ENCODE peak calls at places on chromosomes 3 and 15, in seven cellular contexts. One of them, this sample, is unnamed.

GRCh38 chr15:66621491-66622467 is 56.0 kb upstream of the LCTL start:
- DNase-seq in sigmoid colon: no peak
- DNase-seq in progenitor cell of endocrine pancreas: no peak
- DNase-seq in naive thymus-derived CD8-positive, alpha-beta T cell: no peak
- DNase-seq in EL: peak; percentile 43
- DNase-seq in T-cell: no peak
- DNase-seq in GM04504: no peak
- DNase-seq in this sample: no peak

GRCh38 chr3:115071611-115072010 is 75.5 kb downstream of the ZBTB20 start:
- DNase-seq in sigmoid colon: no peak
- DNase-seq in T-cell: no peak
- DNase-seq in GM04504: peak; percentile 68
- DNase-seq in naive thymus-derived CD8-positive, alpha-beta T cell: no peak
- DNase-seq in progenitor cell of endocrine pancreas: no peak
- DNase-seq in EL: peak; percentile 69
- DNase-seq in this sample: peak; percentile 91

GRCh38 chr3:42780892-42781700 is 8.0 kb upstream of the CCDC13 start:
- DNase-seq in progenitor cell of endocrine pancreas: peak; percentile 16
- DNase-seq in EL: peak; percentile 69
- DNase-seq in T-cell: no peak
- DNase-seq in naive thymus-derived CD8-positive, alpha-beta T cell: peak; percentile 68
- DNase-seq in sigmoid colon: no peak
- DNase-seq in GM04504: peak; percentile 40
- DNase-seq in this sample: peak; percentile 89

GRCh38 chr15:70528816-70529215 is 234.5 kb downstream of the UACA start:
- DNase-seq in GM04504: no peak
- DNase-seq in naive thymus-derived CD8-positive, alpha-beta T cell: peak; percentile 21
- DNase-seq in sigmoid colon: no peak
- DNase-seq in progenitor cell of endocrine pancreas: no peak
- DNase-seq in EL: no peak
- DNase-seq in T-cell: no peak
- DNase-seq in this sample: no peak

GRCh38 chr3:182259579-182259978 is 533.7 kb upstream of the ATP11B start:
- DNase-seq in sigmoid colon: no peak
- DNase-seq in T-cell: no peak
- DNase-seq in progenitor cell of endocrine pancreas: no peak
- DNase-seq in EL: no peak
- DNase-seq in GM04504: no peak
- DNase-seq in naive thymus-derived CD8-positive, alpha-beta T cell: no peak
- DNase-seq in this sample: peak; percentile 1

GRCh38 chr15:82064824-82065223 is 19.0 kb upstream of the MEX3B start:
- DNase-seq in EL: peak; percentile 58
- DNase-seq in progenitor cell of endocrine pancreas: no peak
- DNase-seq in sigmoid colon: no peak
- DNase-seq in T-cell: no peak
- DNase-seq in GM04504: no peak
- DNase-seq in naive thymus-derived CD8-positive, alpha-beta T cell: no peak
- DNase-seq in this sample: peak; percentile 43

GRCh38 chr15:47769166-47769565 is 51.9 kb downstream of the SEMA6D start:
- DNase-seq in naive thymus-derived CD8-positive, alpha-beta T cell: no peak
- DNase-seq in GM04504: no peak
- DNase-seq in progenitor cell of endocrine pancreas: no peak
- DNase-seq in EL: no peak
- DNase-seq in sigmoid colon: no peak
- DNase-seq in T-cell: no peak
- DNase-seq in this sample: no peak

GRCh38 chr3:101518421-101518871 is 5.4 kb upstream of the SENP7 start:
- DNase-seq in sigmoid colon: no peak
- DNase-seq in GM04504: no peak
- DNase-seq in EL: peak; percentile 11
- DNase-seq in progenitor cell of endocrine pancreas: no peak
- DNase-seq in T-cell: peak; percentile 26
- DNase-seq in naive thymus-derived CD8-positive, alpha-beta T cell: peak; percentile 38
- DNase-seq in this sample: peak; percentile 32

GRCh38 chr3:23807161-23808015 is 1.6 kb downstream of the UBE2E1 start:
- DNase-seq in sigmoid colon: no peak
- DNase-seq in progenitor cell of endocrine pancreas: no peak
- DNase-seq in T-cell: no peak
- DNase-seq in naive thymus-derived CD8-positive, alpha-beta T cell: peak; percentile 11
- DNase-seq in GM04504: no peak
- DNase-seq in EL: peak; percentile 37
- DNase-seq in this sample: peak; percentile 29

GRCh38 chr3:143337387-143337786 is 217.8 kb downstream of the CHST2 start:
- DNase-seq in naive thymus-derived CD8-positive, alpha-beta T cell: no peak
- DNase-seq in sigmoid colon: no peak
- DNase-seq in GM04504: no peak
- DNase-seq in EL: no peak
- DNase-seq in progenitor cell of endocrine pancreas: no peak
- DNase-seq in T-cell: no peak
- DNase-seq in this sample: no peak

GRCh38 chr15:82850731-82851130 is 41.3 kb downstream of the WHAMM start:
- DNase-seq in GM04504: no peak
- DNase-seq in progenitor cell of endocrine pancreas: no peak
- DNase-seq in T-cell: no peak
- DNase-seq in naive thymus-derived CD8-positive, alpha-beta T cell: no peak
- DNase-seq in EL: no peak
- DNase-seq in sigmoid colon: no peak
- DNase-seq in this sample: no peak

GRCh38 chr15:71706461-71707229 is 103.7 kb upstream of the NR2E3 start:
- DNase-seq in GM04504: no peak
- DNase-seq in naive thymus-derived CD8-positive, alpha-beta T cell: no peak
- DNase-seq in progenitor cell of endocrine pancreas: no peak
- DNase-seq in EL: no peak
- DNase-seq in sigmoid colon: no peak
- DNase-seq in T-cell: no peak
- DNase-seq in this sample: no peak

This sample was measured in dermis blood vessel endothelial cell.